ENCODE peak calls at places on chromosomes 7 and 10, in six cellular contexts. One of them, this sample, is unnamed.

GRCh38 chr7:27199820-27200760 is at the start of gene HOXA13:
- DNase-seq in WTC11: no peak
- DNase-seq in A673: peak; percentile 45
- DNase-seq in ascending aorta: no peak
- DNase-seq in fibroblast of mammary gland: peak; percentile 17
- DNase-seq in lower lobe of right lung: no peak
- DNase-seq in this sample: peak; percentile 69

GRCh38 chr10:38146579-38147333 is 52.6 kb downstream of the ZNF37A start:
- DNase-seq in WTC11: no peak
- DNase-seq in ascending aorta: no peak
- DNase-seq in fibroblast of mammary gland: no peak
- DNase-seq in A673: no peak
- DNase-seq in lower lobe of right lung: no peak
- DNase-seq in this sample: no peak

GRCh38 chr7:37408241-37408884 is 40.3 kb downstream of the ELMO1 start:
- DNase-seq in A673: no peak
- DNase-seq in ascending aorta: no peak
- DNase-seq in lower lobe of right lung: no peak
- DNase-seq in fibroblast of mammary gland: no peak
- DNase-seq in WTC11: no peak
- DNase-seq in this sample: no peak

GRCh38 chr7:1403844-1404404 is 55.3 kb downstream of the MICALL2 start:
- DNase-seq in A673: peak; percentile 90
- DNase-seq in lower lobe of right lung: no peak
- DNase-seq in ascending aorta: no peak
- DNase-seq in fibroblast of mammary gland: peak; percentile 23
- DNase-seq in WTC11: peak; percentile 38
- DNase-seq in this sample: no peak

GRCh38 chr10:11757452-11757819 is 15.3 kb downstream of the ECHDC3 start:
- DNase-seq in ascending aorta: peak; percentile 39
- DNase-seq in fibroblast of mammary gland: peak; percentile 97
- DNase-seq in A673: peak; percentile 68
- DNase-seq in WTC11: no peak
- DNase-seq in lower lobe of right lung: no peak
- DNase-seq in this sample: no peak

GRCh38 chr7:140078392-140078791 is 15.6 kb upstream of the PARP12 start:
- DNase-seq in fibroblast of mammary gland: no peak
- DNase-seq in A673: no peak
- DNase-seq in WTC11: peak; percentile 19
- DNase-seq in lower lobe of right lung: no peak
- DNase-seq in ascending aorta: no peak
- DNase-seq in this sample: no peak

GRCh38 chr7:33832326-33832725 is 73.0 kb upstream of the BMPER start:
- DNase-seq in fibroblast of mammary gland: peak; percentile 39
- DNase-seq in A673: no peak
- DNase-seq in lower lobe of right lung: no peak
- DNase-seq in WTC11: no peak
- DNase-seq in ascending aorta: no peak
- DNase-seq in this sample: no peak

GRCh38 chr7:135257790-135258189 is 24.2 kb downstream of the STRA8 start:
- DNase-seq in WTC11: no peak
- DNase-seq in ascending aorta: no peak
- DNase-seq in A673: no peak
- DNase-seq in lower lobe of right lung: no peak
- DNase-seq in fibroblast of mammary gland: no peak
- DNase-seq in this sample: no peak

GRCh38 chr7:149196151-149196704 is 882 bp downstream of the ZNF282 start:
- DNase-seq in ascending aorta: no peak
- DNase-seq in fibroblast of mammary gland: no peak
- DNase-seq in A673: peak; percentile 13
- DNase-seq in WTC11: no peak
- DNase-seq in lower lobe of right lung: no peak
- DNase-seq in this sample: no peak

GRCh38 chr10:32446701-32447406 is 914 bp downstream of the CCDC7 start:
- DNase-seq in lower lobe of right lung: no peak
- DNase-seq in A673: peak; percentile 80
- DNase-seq in fibroblast of mammary gland: peak; percentile 57
- DNase-seq in WTC11: no peak
- DNase-seq in ascending aorta: no peak
- DNase-seq in this sample: no peak

GRCh38 chr10:92690211-92691041 is 671 bp downstream of the HHEX start:
- DNase-seq in WTC11: peak; percentile 52
- DNase-seq in fibroblast of mammary gland: peak; percentile 45
- DNase-seq in A673: peak; percentile 41
- DNase-seq in lower lobe of right lung: peak; percentile 84
- DNase-seq in ascending aorta: no peak
- DNase-seq in this sample: no peak

GRCh38 chr7:74325230-74325565 is 36.0 kb downstream of the CLIP2 start:
- DNase-seq in fibroblast of mammary gland: no peak
- DNase-seq in ascending aorta: no peak
- DNase-seq in lower lobe of right lung: no peak
- DNase-seq in A673: no peak
- DNase-seq in WTC11: no peak
- DNase-seq in this sample: no peak

GRCh38 chr7:64938540-64938939 is 35.5 kb downstream of the ZNF273 start:
- DNase-seq in ascending aorta: no peak
- DNase-seq in lower lobe of right lung: no peak
- DNase-seq in WTC11: no peak
- DNase-seq in A673: no peak
- DNase-seq in fibroblast of mammary gland: no peak
- DNase-seq in this sample: no peak

GRCh38 chr7:31145339-31145738 is 93.2 kb downstream of the ADCYAP1R1 start:
- DNase-seq in fibroblast of mammary gland: no peak
- DNase-seq in lower lobe of right lung: no peak
- DNase-seq in A673: peak; percentile 68
- DNase-seq in WTC11: no peak
- DNase-seq in ascending aorta: no peak
- DNase-seq in this sample: no peak
- TF ChIP-seq CTCF in fibroblast of mammary gland: no peak
- TF ChIP-seq CTCF in lower lobe of right lung: no peak
- TF ChIP-seq CTCF in A673: peak; percentile 61
- TF ChIP-seq CTCF in WTC11: no peak
- TF ChIP-seq CTCF in ascending aorta: no peak
- TF ChIP-seq CTCF in this sample: no peak

DNA sequence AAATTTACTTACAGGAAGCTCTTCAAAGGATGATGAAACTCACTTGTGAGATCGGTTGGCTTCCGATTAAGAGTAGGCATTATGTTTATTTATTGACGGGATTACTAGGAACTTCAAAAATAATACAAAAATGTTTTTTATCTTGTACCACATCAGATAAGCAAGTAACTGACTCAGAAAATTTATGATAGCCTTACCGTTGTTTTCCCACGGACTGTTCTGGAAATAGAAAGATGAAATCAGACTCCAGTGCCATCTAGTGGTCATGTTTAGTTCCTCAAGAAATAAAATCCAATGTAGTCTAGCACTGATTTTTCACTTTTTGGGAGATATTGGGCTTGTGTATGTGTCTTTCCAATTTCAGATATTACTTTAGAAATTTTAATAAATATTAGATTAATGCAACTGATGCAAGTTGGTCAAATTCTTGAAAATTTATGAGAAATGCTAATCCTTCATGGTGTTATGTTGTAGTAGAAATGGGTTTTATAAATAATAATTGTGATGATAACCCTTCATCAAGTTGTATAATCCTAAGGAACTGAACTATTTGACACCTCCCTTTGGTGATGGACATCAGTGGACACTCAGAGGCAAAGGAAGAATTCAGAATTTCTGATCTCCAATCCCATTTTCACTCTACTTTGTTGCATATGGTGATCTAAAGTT is 168.8 kb downstream of the TMEM26 start:
- DNase-seq in lower lobe of right lung: no peak
- DNase-seq in fibroblast of mammary gland: peak; percentile 79
- DNase-seq in WTC11: no peak
- DNase-seq in ascending aorta: no peak
- DNase-seq in A673: peak; percentile 81
- DNase-seq in this sample: no peak
- TF ChIP-seq CTCF in lower lobe of right lung: peak; percentile 76
- TF ChIP-seq CTCF in fibroblast of mammary gland: peak; percentile 78
- TF ChIP-seq CTCF in WTC11: peak; percentile 38
- TF ChIP-seq CTCF in ascending aorta: peak; percentile 73
- TF ChIP-seq CTCF in A673: peak; percentile 79
- TF ChIP-seq CTCF in this sample: peak; percentile 90

GRCh38 chr7:30684351-30684750 is 2.1 kb upstream of the CRHR2 start:
- DNase-seq in fibroblast of mammary gland: no peak
- DNase-seq in A673: no peak
- DNase-seq in WTC11: no peak
- DNase-seq in lower lobe of right lung: no peak
- DNase-seq in ascending aorta: no peak
- DNase-seq in this sample: no peak

GRCh38 chr7:30681262-30682130 is 760 bp downstream of the CRHR2 start:
- DNase-seq in fibroblast of mammary gland: no peak
- DNase-seq in A673: no peak
- DNase-seq in ascending aorta: no peak
- DNase-seq in WTC11: peak; percentile 36
- DNase-seq in lower lobe of right lung: peak; percentile 61
- DNase-seq in this sample: no peak

GRCh38 chr7:30683306-30683705 is 1.1 kb upstream of the CRHR2 start:
- DNase-seq in fibroblast of mammary gland: no peak
- DNase-seq in lower lobe of right lung: no peak
- DNase-seq in A673: no peak
- DNase-seq in ascending aorta: no peak
- DNase-seq in WTC11: no peak
- DNase-seq in this sample: no peak

GRCh38 chr7:30683839-30684238 is 1.6 kb upstream of the CRHR2 start:
- DNase-seq in A673: no peak
- DNase-seq in WTC11: no peak
- DNase-seq in fibroblast of mammary gland: no peak
- DNase-seq in lower lobe of right lung: no peak
- DNase-seq in ascending aorta: no peak
- DNase-seq in this sample: no peak

DNA sequence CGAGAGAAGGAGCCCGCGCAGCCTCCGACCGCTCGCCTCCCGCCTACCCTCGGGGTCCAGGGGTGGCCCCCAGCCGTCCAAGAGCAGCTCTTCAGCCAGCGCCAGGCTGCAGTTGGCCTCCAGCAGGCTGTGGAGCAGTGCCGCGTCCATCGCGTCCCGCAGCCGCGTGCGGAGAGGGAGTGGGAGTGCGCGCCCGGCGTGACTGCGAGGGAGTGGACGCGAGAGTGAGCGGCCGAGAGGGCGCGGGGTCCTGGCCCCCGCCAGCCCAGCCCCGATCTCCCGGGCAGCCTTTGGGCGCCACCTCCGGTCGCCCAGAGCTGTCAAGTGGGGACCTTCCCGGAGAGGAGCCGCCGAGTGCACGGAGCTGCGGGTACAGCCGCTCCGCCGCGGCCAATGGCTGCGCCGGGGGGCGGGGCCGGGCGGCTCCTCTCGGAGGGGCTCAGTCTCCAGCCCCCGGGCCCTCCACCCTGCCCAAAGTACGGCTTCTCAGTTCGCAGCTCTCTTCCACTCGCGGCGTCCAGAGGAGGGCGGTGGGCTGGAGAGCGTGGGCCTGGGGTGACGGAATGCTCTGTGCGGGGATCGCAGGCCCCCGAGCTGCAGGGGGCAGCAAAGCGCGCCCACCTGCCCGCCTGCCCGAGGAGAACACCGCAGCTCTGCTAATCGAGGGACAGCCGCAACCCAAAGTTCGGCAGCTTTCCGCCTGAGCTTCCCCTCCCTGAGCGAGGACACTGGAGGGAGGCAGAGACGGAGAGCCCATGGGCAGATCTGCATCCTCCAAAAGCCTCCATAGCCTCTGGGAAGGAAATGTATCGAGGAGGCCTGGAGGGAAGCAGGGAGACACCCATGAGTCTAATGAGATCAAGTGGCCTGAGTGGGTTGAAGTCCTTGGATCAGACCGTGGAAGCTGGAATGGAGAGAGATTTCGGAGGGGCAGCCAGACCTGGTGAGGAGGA is at the start of gene CRHR2:
- DNase-seq in fibroblast of mammary gland: no peak
- DNase-seq in lower lobe of right lung: no peak
- DNase-seq in ascending aorta: no peak
- DNase-seq in WTC11: peak; percentile 63
- DNase-seq in A673: peak; percentile 10
- DNase-seq in this sample: no peak
- TF ChIP-seq CTCF in fibroblast of mammary gland: no peak
- TF ChIP-seq CTCF in lower lobe of right lung: peak; percentile 52
- TF ChIP-seq CTCF in ascending aorta: peak; percentile 28
- TF ChIP-seq CTCF in WTC11: no peak
- TF ChIP-seq CTCF in A673: peak; percentile 54
- TF ChIP-seq CTCF in this sample: peak; percentile 66

DNA sequence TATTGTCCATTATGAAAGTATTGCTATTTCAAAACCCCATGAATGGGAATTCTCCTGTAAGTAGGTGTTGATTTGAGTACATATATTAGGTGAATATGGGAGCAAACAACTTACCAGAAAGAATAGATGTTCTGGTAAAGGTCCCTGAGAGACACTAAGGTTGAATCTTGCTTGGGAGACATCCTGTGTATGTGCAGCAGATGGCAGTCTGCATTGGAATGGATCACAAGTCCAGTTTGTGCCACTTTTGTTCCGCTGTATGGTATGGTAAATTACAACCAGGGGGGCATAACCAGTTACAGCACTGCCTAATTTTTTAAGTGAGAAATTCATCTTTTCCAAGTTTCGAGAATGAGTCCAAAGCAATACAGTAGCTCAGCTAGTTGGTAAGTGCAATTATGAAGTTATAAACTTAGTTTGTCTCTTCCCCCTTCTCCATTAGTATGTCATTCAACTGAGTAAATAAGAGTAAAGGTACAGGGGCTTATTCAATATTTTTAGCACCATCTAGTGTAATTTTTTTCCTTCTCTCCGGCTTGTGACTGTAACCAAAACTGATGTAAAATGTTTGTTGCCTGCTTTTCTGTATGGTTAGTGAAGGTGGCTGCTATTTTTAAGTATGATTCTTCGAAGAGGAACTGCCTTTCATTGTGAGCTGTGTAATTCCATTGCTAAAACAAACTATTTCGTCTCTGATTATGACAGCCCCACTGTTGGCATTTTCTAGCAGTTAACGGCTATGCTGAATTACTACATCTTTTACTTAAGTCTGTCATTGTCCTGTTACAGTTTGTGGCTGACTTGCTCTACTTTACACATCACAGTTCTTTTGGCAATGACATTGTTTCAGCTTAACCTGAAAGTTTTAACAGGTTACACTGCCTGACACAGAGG is 2.8 kb downstream of the MCU start:
- DNase-seq in lower lobe of right lung: no peak
- DNase-seq in fibroblast of mammary gland: peak; percentile 64
- DNase-seq in WTC11: no peak
- DNase-seq in A673: peak; percentile 43
- DNase-seq in ascending aorta: no peak
- DNase-seq in this sample: no peak
- TF ChIP-seq CTCF in lower lobe of right lung: peak; percentile 39
- TF ChIP-seq CTCF in fibroblast of mammary gland: peak; percentile 56
- TF ChIP-seq CTCF in WTC11: no peak
- TF ChIP-seq CTCF in A673: peak; percentile 48
- TF ChIP-seq CTCF in ascending aorta: peak; percentile 52
- TF ChIP-seq CTCF in this sample: peak; percentile 49

GRCh38 chr10:87860156-87860795 is 3.1 kb downstream of the KLLN start:
- DNase-seq in lower lobe of right lung: no peak
- DNase-seq in WTC11: no peak
- DNase-seq in fibroblast of mammary gland: peak; percentile 79
- DNase-seq in ascending aorta: no peak
- DNase-seq in A673: peak; percentile 84
- DNase-seq in this sample: no peak
- TF ChIP-seq CTCF in lower lobe of right lung: peak; percentile 46
- TF ChIP-seq CTCF in WTC11: no peak
- TF ChIP-seq CTCF in fibroblast of mammary gland: peak; percentile 56
- TF ChIP-seq CTCF in ascending aorta: peak; percentile 61
- TF ChIP-seq CTCF in A673: peak; percentile 71
- TF ChIP-seq CTCF in this sample: peak; percentile 56

This sample was measured in type B pancreatic cell.